ENCODE peak calls at places on chromosomes 2 and 18, in four cellular contexts. T, N, G and U are unnamed samples.

GRCh38 chr18:79522451-79523220 is 126.9 kb downstream of the NFATC1 start:
- DNase-seq in T (no peak), N (peak; percentile 70), G (no peak), U (no peak)

GRCh38 chr2:172102159-172102857 is 392 bp downstream of the DLX2 start:
- DNase-seq in T (no peak), N (no peak), G (no peak), U (no peak)

GRCh38 chr2:230738391-230738811 is 25.8 kb downstream of the CAB39 start:
- DNase-seq in T (no peak), N (no peak), G (no peak), U (no peak)

GRCh38 chr2:179861027-179861776 is at the start of gene ZNF385B:
- DNase-seq in T (peak; percentile 69), N (no peak), G (peak; percentile 19), U (no peak)

GRCh38 chr18:8705941-8706544 is 687 bp downstream of the MTCL1 start:
- DNase-seq in T (no peak), N (no peak), G (no peak), U (no peak)

GRCh38 chr2:73101626-73102256 is 11.0 kb downstream of the RAB11FIP5 start:
- DNase-seq in T (no peak), N (no peak), G (no peak), U (no peak)

GRCh38 chr2:55019547-55020258 is 30.5 kb downstream of the RTN4 start:
- DNase-seq in T (no peak), N (no peak), G (no peak), U (no peak)

GRCh38 chr2:217941339-217941738 is 61.5 kb downstream of the TNS1 start:
- DNase-seq in T (no peak), N (no peak), G (no peak), U (no peak)

GRCh38 chr18:35616074-35616473 is 34.5 kb downstream of the GALNT1 start:
- DNase-seq in T (no peak), N (no peak), G (no peak), U (no peak)

GRCh38 chr2:72126186-72127100 is 21.2 kb downstream of the CYP26B1 start:
- DNase-seq in T (no peak), N (no peak), G (no peak), U (no peak)

GRCh38 chr18:47883771-47884413 is 46.6 kb downstream of the SMAD2 start:
- DNase-seq in T (no peak), N (no peak), G (no peak), U (no peak)

GRCh38 chr2:207149253-207150213 is 16.2 kb downstream of the KLF7 start:
- DNase-seq in T (peak; percentile 39), N (no peak), G (no peak), U (no peak)

GRCh38 chr2:23762141-23762540 is 164.8 kb downstream of the ATAD2B start:
- DNase-seq in T (no peak), N (no peak), G (no peak), U (no peak)